ENCODE peak calls at places on chromosomes 7 and 10, in five cellular contexts. One of them, this sample, is unnamed.
A peak's percentile ranks its signal among the peaks of the same experiment; 100 is the strongest.

GRCh38 chr7:41190615-41191014 is 512.3 kb downstream of the INHBA start:
- DNase-seq in IMR-90: no peak
- DNase-seq in H9: no peak
- DNase-seq in neuronal stem cell: no peak
- DNase-seq in mesendoderm: no peak
- DNase-seq in this sample: no peak

GRCh38 chr10:102863660-102864059 is 5.6 kb upstream of the AS3MT start:
- DNase-seq in mesendoderm: no peak
- DNase-seq in neuronal stem cell: no peak
- DNase-seq in H9: no peak
- DNase-seq in IMR-90: no peak
- DNase-seq in this sample: no peak

GRCh38 chr10:24947304-24948097 is 4.9 kb downstream of the PRTFDC1 start:
- DNase-seq in IMR-90: peak; percentile 73
- DNase-seq in mesendoderm: peak; percentile 85
- DNase-seq in neuronal stem cell: no peak
- DNase-seq in H9: no peak
- DNase-seq in this sample: peak; percentile 26

GRCh38 chr7:422886-423225 is 96.8 kb downstream of the PDGFA start:
- DNase-seq in mesendoderm: no peak
- DNase-seq in neuronal stem cell: no peak
- DNase-seq in IMR-90: no peak
- DNase-seq in H9: no peak
- DNase-seq in this sample: no peak

GRCh38 chr7:133253522-133253882 is 624 bp downstream of the EXOC4 start:
- DNase-seq in mesendoderm: no peak
- DNase-seq in H9: no peak
- DNase-seq in IMR-90: peak; percentile 10
- DNase-seq in neuronal stem cell: peak; percentile 2
- DNase-seq in this sample: peak; percentile 15

GRCh38 chr10:48742891-48743845 is 58.5 kb downstream of the WDFY4 start:
- DNase-seq in neuronal stem cell: no peak
- DNase-seq in mesendoderm: peak; percentile 4
- DNase-seq in IMR-90: no peak
- DNase-seq in H9: no peak
- DNase-seq in this sample: no peak

GRCh38 chr10:117360016-117360415 is 15.2 kb downstream of the PDZD8 start:
- DNase-seq in neuronal stem cell: no peak
- DNase-seq in H9: no peak
- DNase-seq in IMR-90: peak; percentile 47
- DNase-seq in mesendoderm: no peak
- DNase-seq in this sample: no peak

GRCh38 chr10:113576853-113577252 is 24.0 kb downstream of the HABP2 start:
- DNase-seq in H9: no peak
- DNase-seq in mesendoderm: peak; percentile 41
- DNase-seq in IMR-90: peak; percentile 12
- DNase-seq in neuronal stem cell: peak; percentile 35
- DNase-seq in this sample: peak; percentile 20

GRCh38 chr10:58026036-58026435 is 241.7 kb downstream of the IPMK start:
- DNase-seq in IMR-90: no peak
- DNase-seq in H9: no peak
- DNase-seq in mesendoderm: no peak
- DNase-seq in neuronal stem cell: no peak
- DNase-seq in this sample: no peak

GRCh38 chr7:19327011-19327410 is 181.8 kb upstream of the FERD3L start:
- DNase-seq in mesendoderm: no peak
- DNase-seq in H9: no peak
- DNase-seq in IMR-90: peak; percentile 17
- DNase-seq in neuronal stem cell: no peak
- DNase-seq in this sample: no peak

GRCh38 chr7:100914879-100915442 is 19.3 kb upstream of the ACHE start:
- DNase-seq in H9: no peak
- DNase-seq in IMR-90: no peak
- DNase-seq in mesendoderm: no peak
- DNase-seq in neuronal stem cell: no peak
- DNase-seq in this sample: no peak

GRCh38 chr10:95755511-95756004 is 405 bp upstream of the ENTPD1 start:
- DNase-seq in H9: peak; percentile 80
- DNase-seq in mesendoderm: peak; percentile 77
- DNase-seq in neuronal stem cell: no peak
- DNase-seq in IMR-90: no peak
- DNase-seq in this sample: peak; percentile 53

GRCh38 chr10:112203328-112204076 is 19.9 kb upstream of the GPAM start:
- DNase-seq in IMR-90: peak; percentile 46
- DNase-seq in neuronal stem cell: no peak
- DNase-seq in mesendoderm: no peak
- DNase-seq in H9: no peak
- DNase-seq in this sample: no peak

GRCh38 chr10:1120146-1120695 is 64.0 kb downstream of the WDR37 start:
- DNase-seq in IMR-90: no peak
- DNase-seq in mesendoderm: no peak
- DNase-seq in H9: no peak
- DNase-seq in neuronal stem cell: no peak
- DNase-seq in this sample: no peak

GRCh38 chr10:4718544-4718943 is 107.5 kb upstream of the AKR1E2 start:
- DNase-seq in IMR-90: no peak
- DNase-seq in mesendoderm: no peak
- DNase-seq in neuronal stem cell: no peak
- DNase-seq in H9: no peak
- DNase-seq in this sample: no peak

GRCh38 chr7:20316706-20317105 is 14.0 kb upstream of the ITGB8 start:
- DNase-seq in H9: no peak
- DNase-seq in mesendoderm: no peak
- DNase-seq in neuronal stem cell: no peak
- DNase-seq in IMR-90: no peak
- DNase-seq in this sample: no peak

GRCh38 chr10:77716943-77717735 is 79.5 kb upstream of the KCNMA1 start:
- DNase-seq in IMR-90: peak; percentile 46
- DNase-seq in neuronal stem cell: no peak
- DNase-seq in H9: no peak
- DNase-seq in mesendoderm: peak; percentile 48
- DNase-seq in this sample: no peak
- H2AK5ac ChIP-seq in IMR-90: peak overlapping the region; percentile 5
- H2AK5ac ChIP-seq in neuronal stem cell: no peak overlapping the region
- H2AK5ac ChIP-seq in H9: no peak overlapping the region
- H2AK5ac ChIP-seq in mesendoderm: no peak overlapping the region
- H2AK5ac ChIP-seq in this sample: no peak overlapping the region

GRCh38 chr7:36205844-36206243 is 52.8 kb downstream of the EEPD1 start:
- DNase-seq in IMR-90: no peak
- DNase-seq in neuronal stem cell: no peak
- DNase-seq in H9: no peak
- DNase-seq in mesendoderm: no peak
- DNase-seq in this sample: no peak

GRCh38 chr7:36209814-36210183 is 56.7 kb downstream of the EEPD1 start:
- DNase-seq in IMR-90: no peak
- DNase-seq in H9: no peak
- DNase-seq in mesendoderm: no peak
- DNase-seq in neuronal stem cell: no peak
- DNase-seq in this sample: no peak

GRCh38 chr7:36208997-36209813 is 56.2 kb downstream of the EEPD1 start:
- DNase-seq in H9: no peak
- DNase-seq in IMR-90: peak; percentile 62
- DNase-seq in mesendoderm: no peak
- DNase-seq in neuronal stem cell: no peak
- DNase-seq in this sample: peak; percentile 62

GRCh38 chr7:36208406-36208805 is 55.4 kb downstream of the EEPD1 start:
- DNase-seq in H9: no peak
- DNase-seq in IMR-90: peak; percentile 41
- DNase-seq in neuronal stem cell: no peak
- DNase-seq in mesendoderm: no peak
- DNase-seq in this sample: peak; percentile 72

DNA sequence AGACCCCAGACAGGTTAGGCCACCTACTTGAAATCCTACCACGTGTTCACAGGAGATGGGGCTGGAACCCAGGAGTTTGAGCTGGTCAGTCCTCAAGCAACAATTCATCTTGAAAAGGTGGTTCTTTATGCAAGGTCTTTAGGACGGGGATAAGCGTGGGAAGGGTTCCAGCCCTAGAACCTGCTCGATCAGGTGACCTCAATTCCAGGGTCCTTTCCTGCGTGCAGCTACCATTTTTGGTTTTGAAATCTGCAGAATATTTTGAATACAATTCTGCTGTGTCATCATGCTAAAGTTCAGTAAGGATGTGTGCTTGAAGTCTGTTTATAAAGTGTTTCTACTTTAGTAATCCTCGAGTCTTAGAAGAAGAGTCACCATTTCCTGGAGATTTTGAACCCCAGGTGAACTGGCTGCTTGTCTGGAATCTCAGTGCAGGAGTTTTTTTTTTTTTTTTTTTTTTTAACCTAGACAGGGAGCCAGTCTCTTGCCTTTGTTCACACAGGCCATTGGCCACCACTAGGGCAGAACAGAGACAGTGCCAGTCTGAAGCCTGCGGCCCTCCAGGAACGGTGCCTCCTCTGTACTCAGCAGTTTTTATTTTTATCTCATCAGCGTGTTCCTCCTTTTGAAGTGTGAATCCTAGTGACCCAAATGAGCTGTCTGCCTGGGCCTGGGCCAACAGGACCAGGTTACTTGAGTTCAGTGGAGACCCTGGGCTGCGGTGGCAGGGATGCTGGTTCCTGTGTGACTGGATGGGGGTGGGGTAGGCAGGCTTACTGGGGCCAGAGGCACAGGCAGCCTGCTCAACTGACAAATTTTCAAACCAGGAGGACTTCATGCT is 54.6 kb downstream of the EEPD1 start:
- DNase-seq in neuronal stem cell: no peak
- DNase-seq in IMR-90: peak; percentile 96
- DNase-seq in mesendoderm: no peak
- DNase-seq in H9: no peak
- DNase-seq in this sample: peak; percentile 85
- H2BK120ac ChIP-seq in neuronal stem cell: no peak overlapping the region
- H2BK120ac ChIP-seq in IMR-90: peak overlapping the region; percentile 100
- H2BK120ac ChIP-seq in mesendoderm: no peak overlapping the region
- H2BK120ac ChIP-seq in H9: no peak overlapping the region
- H2BK120ac ChIP-seq in this sample: peak overlapping the region; percentile 65

DNA sequence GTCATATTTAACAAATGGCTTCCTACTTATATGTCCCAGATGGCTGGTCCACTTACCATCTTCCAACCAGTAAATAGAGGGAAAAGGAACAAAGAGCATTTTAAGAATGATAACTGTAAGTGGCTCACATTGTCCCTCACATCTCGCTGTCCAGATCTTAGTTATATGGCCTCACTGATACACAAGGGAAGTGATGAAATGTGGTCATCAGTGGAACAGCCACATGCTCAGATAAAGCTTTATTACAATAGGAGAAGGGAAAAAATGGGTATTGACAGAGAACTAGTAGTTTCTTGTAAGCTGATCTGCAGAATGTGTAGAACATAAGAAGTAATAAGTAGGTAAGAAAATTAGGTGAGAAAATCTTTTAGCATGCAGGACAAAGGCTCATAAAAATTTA is 35.7 kb downstream of the IQUB start:
- DNase-seq in H9: no peak
- DNase-seq in mesendoderm: no peak
- DNase-seq in IMR-90: no peak
- DNase-seq in neuronal stem cell: no peak
- DNase-seq in this sample: peak; percentile 20
- H3K4ac ChIP-seq in H9: no peak overlapping the region
- H3K4ac ChIP-seq in mesendoderm: no peak overlapping the region
- H3K4ac ChIP-seq in IMR-90: no peak overlapping the region
- H3K4ac ChIP-seq in neuronal stem cell: no peak overlapping the region
- H3K4ac ChIP-seq in this sample: no peak overlapping the region

GRCh38 chr7:92767427-92767826 is 68.9 kb downstream of the CDK6 start:
- DNase-seq in mesendoderm: no peak
- DNase-seq in H9: no peak
- DNase-seq in neuronal stem cell: no peak
- DNase-seq in IMR-90: peak; percentile 53
- DNase-seq in this sample: peak; percentile 51

GRCh38 chr7:92766461-92767003 is 69.8 kb downstream of the CDK6 start:
- DNase-seq in IMR-90: peak; percentile 57
- DNase-seq in H9: no peak
- DNase-seq in neuronal stem cell: no peak
- DNase-seq in mesendoderm: no peak
- DNase-seq in this sample: peak; percentile 77

GRCh38 chr7:92762853-92763252 is 73.5 kb downstream of the CDK6 start:
- DNase-seq in mesendoderm: no peak
- DNase-seq in IMR-90: no peak
- DNase-seq in H9: no peak
- DNase-seq in neuronal stem cell: no peak
- DNase-seq in this sample: no peak

GRCh38 chr7:92763636-92764423 is 72.5 kb downstream of the CDK6 start:
- DNase-seq in mesendoderm: peak; percentile 90
- DNase-seq in IMR-90: peak; percentile 81
- DNase-seq in H9: peak; percentile 84
- DNase-seq in neuronal stem cell: no peak
- DNase-seq in this sample: peak; percentile 85

DNA sequence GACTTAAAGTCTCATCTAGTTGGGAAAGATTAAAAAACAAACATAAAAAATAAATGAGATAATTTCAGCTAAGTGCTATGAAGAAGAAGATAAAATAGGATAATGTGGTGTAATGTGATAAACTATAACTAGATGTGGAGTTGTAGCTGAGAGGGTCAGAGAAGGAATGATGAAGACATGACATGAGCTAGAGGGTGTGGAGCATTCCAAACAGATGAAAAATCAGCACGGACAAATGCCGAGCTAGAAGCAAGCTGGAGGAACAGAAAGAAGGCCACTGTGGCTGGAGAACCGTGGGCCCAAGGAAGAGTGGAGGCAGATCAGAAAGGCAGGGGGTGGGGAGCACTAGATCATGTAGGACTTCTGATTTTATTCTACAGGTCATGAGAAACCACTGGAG is 70.6 kb downstream of the CDK6 start:
- DNase-seq in neuronal stem cell: no peak
- DNase-seq in H9: no peak
- DNase-seq in mesendoderm: peak; percentile 40
- DNase-seq in IMR-90: peak; percentile 88
- DNase-seq in this sample: peak; percentile 82
- H2AK5ac ChIP-seq in neuronal stem cell: no peak overlapping the region
- H2AK5ac ChIP-seq in H9: no peak overlapping the region
- H2AK5ac ChIP-seq in mesendoderm: no peak overlapping the region
- H2AK5ac ChIP-seq in IMR-90: peak overlapping the region; percentile 67
- H2AK5ac ChIP-seq in this sample: peak overlapping the region; percentile 39

DNA sequence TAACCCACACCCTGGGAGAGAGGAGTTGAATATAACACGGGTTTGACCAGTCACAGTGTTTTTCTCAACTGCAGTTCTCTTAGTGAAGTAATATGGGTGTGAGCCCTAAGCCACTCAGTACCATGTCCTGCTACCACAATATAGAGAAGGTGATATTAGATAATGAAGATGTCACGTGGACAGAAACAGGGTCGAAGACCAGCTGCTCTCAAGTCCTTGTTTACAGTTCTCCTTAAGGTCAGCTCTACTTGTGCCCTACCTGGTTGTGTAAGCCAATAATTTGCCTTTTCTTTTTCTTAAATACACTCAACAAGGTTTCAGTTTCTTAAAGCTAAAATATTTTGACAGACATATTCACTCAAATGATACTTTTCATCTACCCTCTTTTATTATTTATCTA is 128.3 kb upstream of the POT1 start:
- DNase-seq in neuronal stem cell: no peak
- DNase-seq in IMR-90: no peak
- DNase-seq in mesendoderm: peak; percentile 35
- DNase-seq in H9: no peak
- DNase-seq in this sample: no peak
- H2BK120ac ChIP-seq in neuronal stem cell: no peak overlapping the region
- H2BK120ac ChIP-seq in IMR-90: no peak overlapping the region
- H2BK120ac ChIP-seq in mesendoderm: no peak overlapping the region
- H2BK120ac ChIP-seq in H9: no peak overlapping the region
- H2BK120ac ChIP-seq in this sample: no peak overlapping the region

This sample was measured in mesenchymal stem cell.